ENCODE peak calls at places on chromosomes 5 and 9, in seven cellular contexts. Q is esophagus squamous epithelium, G is ovary, X is upper lobe of left lung, S is body of pancreas, M is sigmoid colon, K is GM12878. U is an unnamed sample. For H3K4me1 and H3K9me3, the result is how much of the 10 kb centered on the place peaks cover.

GRCh38 chr5:149959406-149960236 is 937 bp upstream of the SLC26A2 start:
- DNase-seq in Q (no peak), X (no peak), K (peak), M (no peak), S (no peak), G (no peak), U (no peak)

GRCh38 chr5:65818592-65818991 is 96.6 kb downstream of the NLN start:
- DNase-seq in K (no peak), X (no peak), M (no peak), G (no peak), Q (no peak), S (no peak), U (no peak)

GRCh38 chr5:57841671-57842375 is 359.2 kb upstream of the ACTBL2 start:
- DNase-seq in G (no peak), K (no peak), Q (no peak), S (no peak), X (no peak), M (no peak), U (no peak)

GRCh38 chr5:7754997-7755596 is 95.8 kb downstream of the CFAP90 start:
- DNase-seq in S (peak), X (peak), Q (no peak), G (peak), M (no peak), K (no peak), U (no peak)

GRCh38 chr5:11977904-11978303 is 73.7 kb upstream of the CTNND2 start:
- DNase-seq in Q (no peak), M (no peak), K (no peak), G (no peak), S (no peak), X (no peak), U (no peak)

GRCh38 chr5:171907731-171908343 is 98.6 kb downstream of the FBXW11 start:
- DNase-seq in G (peak), X (no peak), S (peak), K (no peak), Q (no peak), M (no peak), U (no peak)

GRCh38 chr5:103315455-103315854 is 56.9 kb downstream of the MACIR start:
- DNase-seq in M (no peak), G (no peak), K (no peak), Q (no peak), S (no peak), X (no peak), U (no peak)

GRCh38 chr5:77425998-77426659 is 66.0 kb downstream of the WDR41 start:
- DNase-seq in M (no peak), K (no peak), Q (no peak), S (no peak), G (no peak), X (no peak), U (no peak)

GRCh38 chr9:136928591-136928990 is 15.9 kb downstream of the FBXW5 start:
- DNase-seq in S (no peak), K (no peak), Q (no peak), M (no peak), G (no peak), X (no peak), U (no peak)

GRCh38 chr5:113520429-113520828 is 6.9 kb downstream of the YTHDC2 start:
- DNase-seq in M (no peak), G (no peak), X (no peak), S (no peak), Q (no peak), K (peak), U (no peak)

GRCh38 chr9:110835859-110836271 is 167.3 kb downstream of the MUSK start:
- DNase-seq in G (no peak), X (no peak), S (no peak), K (no peak), M (no peak), Q (no peak), U (no peak)

GRCh38 chr9:14652729-14653377 is 40.4 kb downstream of the ZDHHC21 start:
- DNase-seq in K (no peak), G (no peak), S (no peak), Q (no peak), M (no peak), X (no peak), U (no peak)

GRCh38 chr9:69877852-69878507 is 57.4 kb downstream of the CFAP95 start:
- DNase-seq in M (no peak), K (no peak), Q (no peak), G (no peak), X (no peak), S (no peak), U (no peak)

GRCh38 chr5:62954578-62954977 is 376.0 kb downstream of the LRRC70 start:
- DNase-seq in G (no peak), Q (no peak), S (no peak), K (no peak), M (no peak), X (no peak), U (no peak)

GRCh38 chr9:977361-978116 is 1.1 kb downstream of the DMRT3 start:
- DNase-seq in G (no peak), X (no peak), K (no peak), Q (no peak), M (no peak), S (no peak), U (no peak)

GRCh38 chr5:98458726-98459125 is 314.7 kb upstream of the RGMB start:
- DNase-seq in Q (no peak), X (no peak), G (no peak), M (no peak), S (no peak), K (no peak), U (no peak)

GRCh38 chr9:88046542-88046941 is 72.2 kb upstream of the CDK20 start:
- DNase-seq in S (no peak), Q (no peak), X (no peak), K (no peak), M (no peak), G (no peak), U (no peak)

GRCh38 chr5:68333649-68334549 is 118.3 kb downstream of the PIK3R1 start:
- DNase-seq in K (no peak), M (no peak), S (no peak), X (no peak), G (no peak), Q (no peak), U (no peak)

GRCh38 chr5:104815212-104815611 is 1252.6 kb upstream of the NUDT12 start:
- DNase-seq in K (no peak), S (no peak), Q (no peak), G (no peak), X (no peak), M (no peak), U (no peak)

GRCh38 chr9:35718726-35719511 is 13.1 kb downstream of the TLN1 start:
- DNase-seq in K (no peak), X (no peak), S (no peak), M (peak), Q (no peak), G (no peak), U (peak)

GRCh38 chr5:138985256-138985655 is 110.1 kb upstream of the LRRTM2 start:
- DNase-seq in M (no peak), K (no peak), X (no peak), Q (no peak), S (no peak), G (no peak), U (no peak)

GRCh38 chr9:114276908-114277821 is 45.7 kb upstream of the ORM1 start:
- DNase-seq in M (peak), S (no peak), Q (no peak), K (no peak), G (peak), X (no peak), U (peak)

GRCh38 chr5:148268556-148268955 is at the start of gene SPINK13:
- DNase-seq in S (peak), X (no peak), Q (no peak), G (no peak), K (no peak), M (no peak), U (no peak)

GRCh38 chr9:76542360-76542759 is 83.4 kb downstream of the GCNT1 start:
- DNase-seq in Q (no peak), S (no peak), X (no peak), M (no peak), G (no peak), K (no peak), U (no peak)

GRCh38 chr5:102218159-102218558 is 77.9 kb downstream of the SLCO4C1 start:
- DNase-seq in M (no peak), G (no peak), Q (no peak), X (no peak), S (no peak), K (no peak), U (no peak)

GRCh38 chr5:89729623-89730390 is 679.7 kb downstream of the CETN3 start:
- DNase-seq in G (no peak), M (no peak), K (peak), S (no peak), Q (no peak), X (no peak), U (no peak)

GRCh38 chr9:114238919-114239879 is 83.7 kb upstream of the ORM1 start:
- DNase-seq in G (no peak), M (no peak), S (no peak), Q (no peak), K (no peak), X (no peak), U (no peak)

GRCh38 chr9:97632406-97632991 is 669 bp downstream of the TSTD2 start:
- DNase-seq in Q (no peak), X (peak), G (peak), S (peak), M (peak), K (no peak), U (peak)

GRCh38 chr5:95068952-95069351 is 215.9 kb downstream of the MCTP1 start:
- DNase-seq in Q (no peak), M (no peak), K (no peak), S (no peak), G (no peak), X (no peak), U (no peak)

GRCh38 chr9:130129425-130130061 is 42.7 kb upstream of the NCS1 start:
- DNase-seq in S (no peak), X (no peak), M (no peak), Q (no peak), K (no peak), G (no peak), U (no peak)

GRCh38 chr5:140287776-140288521 is 15.0 kb downstream of the PFDN1 start:
- DNase-seq in K (no peak), G (no peak), X (no peak), S (no peak), Q (no peak), M (no peak), U (no peak)

GRCh38 chr9:104820336-104820735 is 56.4 kb downstream of the NIPSNAP3B start:
- DNase-seq in S (no peak), G (no peak), M (no peak), Q (no peak), K (no peak), X (no peak), U (no peak)

GRCh38 chr5:175609504-175609903 is 48.4 kb upstream of the HRH2 start:
- DNase-seq in X (no peak), S (no peak), K (no peak), G (no peak), M (no peak), Q (no peak), U (no peak)

GRCh38 chr5:172115541-172115982 is 72.5 kb downstream of the STK10 start:
- DNase-seq in X (no peak), S (no peak), G (no peak), K (no peak), M (no peak), Q (no peak), U (peak)

GRCh38 chr5:80975065-80975464 is 14.9 kb downstream of the RASGRF2 start:
- DNase-seq in S (no peak), M (no peak), G (no peak), K (no peak), Q (no peak), X (no peak), U (no peak)

GRCh38 chr9:128005938-128006337 is 25.1 kb upstream of the EEIG1 start:
- DNase-seq in M (peak), Q (no peak), X (peak), S (no peak), K (no peak), G (peak), U (peak)

GRCh38 chr9:128008171-128008570 is 27.4 kb upstream of the EEIG1 start:
- DNase-seq in G (no peak), M (no peak), K (no peak), Q (no peak), X (no peak), S (no peak), U (no peak)

GRCh38 chr9:128009639-128010038 is 28.9 kb upstream of the EEIG1 start:
- DNase-seq in S (no peak), G (no peak), M (no peak), Q (no peak), K (no peak), X (no peak), U (no peak)

GRCh38 chr9:128006360-128007024 is 25.7 kb upstream of the EEIG1 start:
- DNase-seq in S (no peak), Q (no peak), K (no peak), X (no peak), M (no peak), G (no peak), U (no peak)

GRCh38 chr9:128007566-128008138 is 26.9 kb upstream of the EEIG1 start:
- DNase-seq in Q (peak), X (peak), K (peak), G (no peak), M (no peak), S (no peak), U (peak)
- TF ChIP-seq POLR2A in Q (no peak), X (no peak), K (peak), G (no peak), M (no peak), S (no peak), U (peak)

GRCh38 chr9:2228641-2229040 is 213.5 kb downstream of the SMARCA2 start:
- DNase-seq in K (no peak), S (no peak), X (no peak), M (no peak), Q (no peak), G (no peak), U (no peak)
- H3K4me1 ChIP-seq in K (under half), S (under half), X (under half), M (under half), Q (half or more), G (under half), U (under half)

DNA sequence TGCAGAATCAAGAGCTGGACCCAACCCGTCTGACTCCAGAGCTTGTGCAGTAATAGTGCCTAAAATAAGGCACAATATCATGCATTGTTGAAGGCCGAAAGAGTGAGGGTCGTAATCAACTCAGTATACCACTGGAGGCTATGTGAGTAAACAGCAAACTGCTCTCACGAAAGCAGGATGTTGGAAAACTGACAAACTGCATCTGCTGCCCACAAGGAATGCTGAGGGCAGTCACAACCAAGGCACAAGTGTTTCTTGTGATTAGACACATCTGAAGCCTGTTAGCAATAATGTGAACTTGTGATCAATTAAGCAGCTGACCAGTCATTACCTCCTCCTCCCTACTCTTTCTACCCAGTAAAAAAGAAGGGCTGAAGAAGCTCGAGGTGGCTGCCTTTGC is 48.8 kb downstream of the TRPM3 start:
- DNase-seq in X (no peak), G (no peak), K (no peak), S (no peak), M (no peak), Q (no peak), U (no peak)
- H3K9me3 ChIP-seq in X (under half), G (under half), K (under half), S (under half), M (under half), Q (under half), U (under half)

GRCh38 chr5:39424751-39425524 is at the start of gene DAB2:
- DNase-seq in X (peak), S (peak), G (peak), Q (peak), M (peak), K (no peak), U (peak)
- TF ChIP-seq POLR2A in X (peak), S (peak), G (peak), Q (no peak), M (peak), K (no peak), U (peak)

GRCh38 chr9:134710912-134711311 is 69.3 kb downstream of the COL5A1 start:
- DNase-seq in K (no peak), Q (no peak), G (no peak), S (no peak), X (no peak), M (no peak), U (no peak)
- H3K4me1 ChIP-seq in K (under half), Q (half or more), G (under half), S (under half), X (under half), M (half or more), U (under half)